ENCODE peak calls at places on chromosomes 11 and 22, in nine cellular contexts. S, I, W, N, M, Z, O, E and F are unnamed samples.

GRCh38 chr11:60887531-60887930 is 18.9 kb downstream of the PRPF19 start:
- DNase-seq in S (no peak), I (peak; percentile 57), W (peak; percentile 60), N (peak; percentile 61), M (peak; percentile 66), Z (no peak), O (no peak), E (no peak), F (peak; percentile 37)

GRCh38 chr11:32433249-32434115 is 1.9 kb downstream of the WT1 start:
- DNase-seq in S (no peak), I (no peak), W (no peak), N (no peak), M (no peak), Z (no peak), O (no peak), E (no peak), F (no peak)

GRCh38 chr11:109898592-109898991 is 194.6 kb upstream of the ZC3H12C start:
- DNase-seq in S (no peak), I (no peak), W (no peak), N (no peak), M (no peak), Z (no peak), O (no peak), E (no peak), F (no peak)

GRCh38 chr22:36068776-36069344 is 40.2 kb upstream of the RBFOX2 start:
- DNase-seq in S (no peak), I (no peak), W (no peak), N (no peak), M (no peak), Z (no peak), O (no peak), E (no peak), F (no peak)

GRCh38 chr11:16148301-16148787 is 208.0 kb downstream of the SOX6 start:
- DNase-seq in S (no peak), I (no peak), W (no peak), N (no peak), M (no peak), Z (no peak), O (no peak), E (no peak), F (no peak)

GRCh38 chr11:64935634-64936081 is at the start of gene GPHA2:
- DNase-seq in S (no peak), I (no peak), W (no peak), N (peak; percentile 50), M (no peak), Z (no peak), O (no peak), E (no peak), F (no peak)

GRCh38 chr22:19622061-19622441 is 92.3 kb upstream of the SEPTIN5 start:
- DNase-seq in S (no peak), I (no peak), W (no peak), N (no peak), M (no peak), Z (no peak), O (no peak), E (peak; percentile 66), F (no peak)

GRCh38 chr22:42360348-42360747 is 71.9 kb downstream of the NFAM1 start:
- DNase-seq in S (no peak), I (peak; percentile 36), W (no peak), N (peak; percentile 83), M (no peak), Z (no peak), O (no peak), E (no peak), F (no peak)

GRCh38 chr11:114604886-114605285 is 9.3 kb upstream of the NXPE4 start:
- DNase-seq in S (no peak), I (no peak), W (no peak), N (no peak), M (no peak), Z (no peak), O (no peak), E (no peak), F (no peak)

GRCh38 chr11:125091247-125091876 is 20.1 kb downstream of the TMEM218 start:
- DNase-seq in S (no peak), I (no peak), W (no peak), N (no peak), M (peak; percentile 69), Z (no peak), O (no peak), E (no peak), F (peak; percentile 78)

GRCh38 chr22:35424081-35424480 is 24.1 kb downstream of the MCM5 start:
- DNase-seq in S (no peak), I (no peak), W (no peak), N (no peak), M (no peak), Z (no peak), O (no peak), E (no peak), F (no peak)

GRCh38 chr11:70557742-70558485 is 159.6 kb downstream of the CTTN start:
- DNase-seq in S (no peak), I (no peak), W (no peak), N (no peak), M (no peak), Z (no peak), O (no peak), E (no peak), F (no peak)

GRCh38 chr22:19717691-19718254 is 3.5 kb downstream of the SEPTIN5 start:
- DNase-seq in S (peak; percentile 51), I (peak; percentile 34), W (peak; percentile 87), N (peak; percentile 79), M (peak; percentile 47), Z (peak; percentile 62), O (peak; percentile 76), E (peak; percentile 99), F (no peak)

GRCh38 chr11:120134931-120135228 is 3.0 kb downstream of the TRIM29 start:
- DNase-seq in S (peak; percentile 14), I (no peak), W (no peak), N (peak; percentile 19), M (no peak), Z (no peak), O (no peak), E (no peak), F (no peak)

GRCh38 chr11:130431337-130431773 is 2.9 kb upstream of the ADAMTS8 start:
- DNase-seq in S (peak; percentile 74), I (peak; percentile 30), W (peak; percentile 84), N (peak; percentile 83), M (peak; percentile 61), Z (peak; percentile 38), O (peak; percentile 40), E (peak; percentile 79), F (peak; percentile 65)

GRCh38 chr11:61429346-61429690 is 457 bp downstream of the CPSF7 start:
- DNase-seq in S (peak; percentile 28), I (peak; percentile 62), W (peak; percentile 80), N (peak; percentile 48), M (peak; percentile 59), Z (peak; percentile 50), O (peak; percentile 73), E (peak; percentile 90), F (peak; percentile 55)

GRCh38 chr11:103883291-103883690 is 153.1 kb upstream of the DDI1 start:
- DNase-seq in S (no peak), I (no peak), W (no peak), N (no peak), M (no peak), Z (no peak), O (no peak), E (no peak), F (no peak)

GRCh38 chr11:65932558-65932919 is 12.7 kb upstream of the TSGA10IP start:
- DNase-seq in S (no peak), I (no peak), W (no peak), N (no peak), M (peak; percentile 27), Z (no peak), O (no peak), E (no peak), F (no peak)

GRCh38 chr11:95443386-95443785 is 212.4 kb upstream of the SESN3 start:
- DNase-seq in S (no peak), I (no peak), W (peak; percentile 37), N (no peak), M (no peak), Z (no peak), O (no peak), E (peak; percentile 21), F (no peak)

GRCh38 chr11:105665281-105665680 is 55.4 kb downstream of the GRIA4 start:
- DNase-seq in S (no peak), I (no peak), W (no peak), N (no peak), M (no peak), Z (no peak), O (no peak), E (no peak), F (no peak)

GRCh38 chr22:44892243-44892642 is 117.6 kb downstream of the PHF21B start:
- DNase-seq in S (no peak), I (no peak), W (no peak), N (no peak), M (no peak), Z (no peak), O (no peak), E (no peak), F (no peak)

GRCh38 chr11:1049431-1049891 is 12.9 kb upstream of the MUC6 start:
- DNase-seq in S (no peak), I (no peak), W (no peak), N (peak; percentile 71), M (no peak), Z (no peak), O (no peak), E (no peak), F (no peak)